ENCODE peak calls at places on chromosome 13, in five cellular contexts. C, J, I, U and L are unnamed samples.

GRCh38 chr13:44921931-44922758 is 67.1 kb downstream of the NUFIP1 start:
- DNase-seq in C (no peak), J (no peak), I (peak; percentile 74), U (no peak), L (no peak)

GRCh38 chr13:31044658-31045620 is 112.5 kb downstream of the TEX26 start:
- DNase-seq in C (peak; percentile 54), J (peak; percentile 3), I (no peak), U (no peak), L (no peak)

GRCh38 chr13:99208185-99208584 is 7.5 kb downstream of the UBAC2 start:
- DNase-seq in C (no peak), J (no peak), I (no peak), U (no peak), L (no peak)

GRCh38 chr13:112940236-112940635 is 28.8 kb upstream of the MCF2L start:
- DNase-seq in C (no peak), J (no peak), I (no peak), U (no peak), L (no peak)

GRCh38 chr13:71801781-71802180 is 65.2 kb downstream of the DACH1 start:
- DNase-seq in C (no peak), J (no peak), I (no peak), U (no peak), L (no peak)

GRCh38 chr13:77637583-77637982 is 59.9 kb upstream of the SLAIN1 start:
- DNase-seq in C (no peak), J (no peak), I (no peak), U (no peak), L (no peak)

GRCh38 chr13:87274209-87274819 is 396.9 kb upstream of the SLITRK5 start:
- DNase-seq in C (no peak), J (no peak), I (peak; percentile 14), U (no peak), L (no peak)

GRCh38 chr13:66414196-66414800 is 815.8 kb downstream of the PCDH9 start:
- DNase-seq in C (no peak), J (no peak), I (no peak), U (no peak), L (no peak)

GRCh38 chr13:61128850-61129645 is 286.6 kb downstream of the PCDH20 start:
- DNase-seq in C (no peak), J (no peak), I (no peak), U (no peak), L (no peak)